ENCODE peak calls at places on chromosomes 6 and 20, in nine cellular contexts. A is body of pancreas; D is tibial nerve; Q is CD8-positive, alpha-beta T cell; Z is neural progenitor cell; F is H1; G is fibroblast of lung; S is cardiac muscle cell; U is endodermal cell. K is an unnamed sample.
A peak's percentile ranks its signal among the peaks of the same experiment; 100 is the strongest.

GRCh38 chr6:10460096-10460495 is 45.2 kb upstream of the TFAP2A start:
- DNase-seq in A (no peak), D (no peak), Q (no peak), Z (no peak), F (no peak), G (no peak), S (no peak), U (no peak), K (no peak)

GRCh38 chr20:59939879-59940128 is 301 bp downstream of the PPP1R3D start:
- DNase-seq in A (peak; percentile 47), D (no peak), Q (no peak), Z (no peak), F (no peak), G (no peak), S (peak; percentile 26), U (no peak), K (no peak)

GRCh38 chr6:3825331-3825831 is 23.8 kb upstream of the FAM50B start:
- DNase-seq in A (peak; percentile 39), D (no peak), Q (no peak), Z (peak; percentile 63), F (peak; percentile 77), G (peak; percentile 68), S (peak; percentile 66), U (peak; percentile 91), K (peak; percentile 72)

GRCh38 chr20:50575869-50576720 is 65.9 kb downstream of the PTPN1 start:
- DNase-seq in A (peak; percentile 56), D (peak; percentile 49), Q (peak; percentile 53), Z (peak; percentile 72), F (peak; percentile 74), G (peak; percentile 46), S (peak; percentile 75), U (peak; percentile 89), K (no peak)

GRCh38 chr6:33727932-33728331 is 16.4 kb upstream of the UQCC2 start:
- DNase-seq in A (peak; percentile 91), D (no peak), Q (no peak), Z (no peak), F (no peak), G (no peak), S (no peak), U (no peak), K (no peak)

GRCh38 chr20:40963505-40963845 is 65.1 kb upstream of the TOP1 start:
- DNase-seq in A (no peak), D (no peak), Q (no peak), Z (no peak), F (no peak), G (no peak), S (no peak), U (no peak), K (no peak)

GRCh38 chr6:142566628-142567396 is 265.0 kb downstream of the ADGRG6 start:
- DNase-seq in A (peak; percentile 45), D (peak; percentile 28), Q (peak; percentile 24), Z (peak; percentile 63), F (peak; percentile 92), G (peak; percentile 32), S (peak; percentile 71), U (peak; percentile 93), K (no peak)

GRCh38 chr6:105397987-105398386 is 4.9 kb downstream of the PREP start:
- DNase-seq in A (no peak), D (no peak), Q (no peak), Z (peak; percentile 82), F (no peak), G (no peak), S (no peak), U (peak; percentile 83), K (no peak)

GRCh38 chr6:11771473-11772048 is 7.0 kb downstream of the ADTRP start:
- DNase-seq in A (no peak), D (no peak), Q (no peak), Z (no peak), F (no peak), G (peak; percentile 30), S (no peak), U (peak; percentile 39), K (no peak)

GRCh38 chr20:21020656-21021004 is 85.5 kb downstream of the LINC00237 start:
- DNase-seq in A (no peak), D (no peak), Q (no peak), Z (no peak), F (no peak), G (no peak), S (peak; percentile 30), U (no peak), K (no peak)

GRCh38 chr6:145148392-145149175 is 586.7 kb downstream of the EPM2A start:
- DNase-seq in A (peak; percentile 72), D (no peak), Q (no peak), Z (no peak), F (no peak), G (peak; percentile 79), S (peak; percentile 10), U (no peak), K (peak; percentile 50)

GRCh38 chr6:64505312-64505711 is 869.7 kb downstream of the PHF3 start:
- DNase-seq in A (no peak), D (no peak), Q (no peak), Z (peak; percentile 65), F (peak; percentile 78), G (no peak), S (no peak), U (peak; percentile 88), K (no peak)

GRCh38 chr20:62736407-62737071 is 27.9 kb downstream of the NTSR1 start:
- DNase-seq in A (no peak), D (no peak), Q (no peak), Z (no peak), F (no peak), G (no peak), S (no peak), U (no peak), K (no peak)

GRCh38 chr6:108840919-108841318 is 7.3 kb upstream of the ARMC2 start:
- DNase-seq in A (no peak), D (no peak), Q (no peak), Z (no peak), F (no peak), G (no peak), S (no peak), U (no peak), K (no peak)

GRCh38 chr6:108839068-108839467 is 9.2 kb upstream of the ARMC2 start:
- DNase-seq in A (no peak), D (no peak), Q (no peak), Z (peak; percentile 20), F (peak; percentile 51), G (no peak), S (no peak), U (peak; percentile 68), K (no peak)

GRCh38 chr6:108836061-108836460 is 12.2 kb upstream of the ARMC2 start:
- DNase-seq in A (no peak), D (no peak), Q (no peak), Z (no peak), F (no peak), G (peak; percentile 63), S (no peak), U (no peak), K (no peak)

GRCh38 chr6:108837236-108837971 is 10.8 kb upstream of the ARMC2 start:
- DNase-seq in A (no peak), D (no peak), Q (no peak), Z (no peak), F (no peak), G (peak; percentile 27), S (no peak), U (no peak), K (no peak)

DNA sequence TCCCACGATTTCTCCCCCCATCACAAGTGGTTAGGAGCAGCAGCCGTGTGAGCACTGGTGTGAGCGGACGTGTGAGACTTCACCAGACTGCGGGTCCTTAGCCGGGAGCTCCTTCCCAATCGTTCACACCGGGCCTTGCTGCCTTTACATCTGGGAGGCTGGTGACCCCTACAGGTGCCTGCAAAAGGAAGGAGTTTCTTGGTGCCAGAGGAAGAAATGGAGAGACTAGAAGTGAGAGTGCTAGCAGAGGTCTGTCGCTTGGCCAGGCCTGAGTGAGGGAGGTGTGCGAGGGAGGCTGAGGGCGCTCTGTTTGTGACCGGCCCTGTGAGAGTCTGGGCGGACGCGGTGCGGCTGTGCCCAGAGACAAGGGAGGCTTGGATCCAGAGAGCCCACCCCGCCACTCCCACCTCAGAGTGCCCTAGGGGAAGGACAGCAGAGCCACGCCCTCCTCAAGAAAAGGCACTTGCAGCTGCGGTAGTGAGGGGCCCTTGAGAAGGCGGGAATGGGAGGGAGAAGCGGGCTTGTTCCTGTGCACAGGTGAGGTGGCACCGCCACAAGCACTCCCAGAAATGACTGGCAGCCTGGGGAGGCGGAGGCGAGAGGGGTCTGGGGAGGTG is 10.0 kb upstream of the ARMC2 start:
- DNase-seq in A (no peak), D (no peak), Q (no peak), Z (peak; percentile 79), F (peak; percentile 83), G (peak; percentile 36), S (peak; percentile 19), U (peak; percentile 91), K (no peak)
- TF ChIP-seq CTCF in A (peak; percentile 44), D (no peak), Q (no peak), Z (peak; percentile 57), F (peak; percentile 71), G (peak; percentile 23), S (no peak), U (peak; percentile 75), K (no peak)

GRCh38 chr6:90230547-90231240 is 65.9 kb downstream of the BACH2 start:
- DNase-seq in A (no peak), D (no peak), Q (no peak), Z (no peak), F (no peak), G (peak; percentile 81), S (peak; percentile 50), U (no peak), K (no peak)
- H3K4me3 ChIP-seq in A (no peak overlapping the region), D (no peak overlapping the region), Q (no peak overlapping the region), Z (no peak overlapping the region), F (no peak overlapping the region), G (no peak overlapping the region), S (no peak overlapping the region), U (no peak overlapping the region), K (no peak overlapping the region)

DNA sequence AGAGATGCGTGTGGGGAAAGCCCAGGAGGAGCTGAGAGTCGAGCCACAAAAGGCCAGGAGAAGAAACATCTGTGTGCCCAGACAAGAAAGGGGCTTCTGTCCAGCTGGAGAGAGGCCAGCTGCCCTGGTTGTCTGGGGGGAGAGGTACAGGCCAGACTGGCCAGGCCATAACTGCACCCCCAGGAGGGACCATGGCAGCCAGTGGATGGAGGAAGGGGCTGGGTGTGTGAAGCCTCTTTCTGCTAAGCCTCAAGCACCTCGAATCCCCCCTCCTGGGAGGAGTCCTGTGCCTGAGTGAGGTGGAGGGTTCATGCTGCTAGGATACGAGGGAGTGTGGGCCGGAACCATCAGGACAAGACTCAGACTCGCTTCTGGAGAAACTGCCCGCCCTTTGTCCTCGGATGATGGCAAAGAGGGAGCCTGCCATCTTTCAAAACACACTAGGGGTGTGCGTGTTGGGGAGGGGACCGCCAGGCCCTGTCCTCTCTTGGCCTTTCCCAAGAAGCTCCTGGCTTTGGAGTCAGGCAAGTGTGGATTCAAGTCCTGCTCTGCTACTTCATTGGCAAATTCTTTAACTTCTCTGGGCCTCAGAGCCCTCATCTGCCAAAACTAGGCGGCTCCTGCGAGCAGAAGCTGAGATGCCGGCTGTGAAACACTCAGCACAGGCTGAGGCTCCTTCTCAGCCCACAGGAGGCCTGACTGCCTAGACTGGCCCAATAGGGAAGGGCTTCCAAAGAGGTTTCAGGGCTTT is 90.3 kb downstream of the ASXL1 start:
- DNase-seq in A (peak; percentile 47), D (no peak), Q (no peak), Z (no peak), F (no peak), G (no peak), S (peak; percentile 34), U (peak; percentile 36), K (no peak)
- H3K36me3 ChIP-seq in A (peaks cover 8% of the 10 kb centered on the region), D (peaks cover 18% of the 10 kb centered on the region), Q (peaks cover 45% of the 10 kb centered on the region), Z (no peaks in the 10 kb centered on the region), F (peaks cover 13% of the 10 kb centered on the region), G (peaks cover 23% of the 10 kb centered on the region), S (peaks cover 30% of the 10 kb centered on the region), U (peaks cover 67% of the 10 kb centered on the region), K (peaks cover 9% of the 10 kb centered on the region)

GRCh38 chr6:110352603-110353303 is 5.4 kb downstream of the METTL24 start:
- DNase-seq in A (no peak), D (no peak), Q (no peak), Z (peak; percentile 47), F (no peak), G (peak; percentile 57), S (peak; percentile 61), U (no peak), K (no peak)
- TF ChIP-seq CTCF in A (no peak), D (no peak), Q (no peak), Z (no peak), F (no peak), G (no peak), S (no peak), U (no peak), K (no peak)